ENCODE peak calls at places on chromosomes 5 and 9, in nine cellular contexts. G is frontal cortex, R is RCC 7860, P is renal cortical epithelial cell, I is SJSA1, A is AG09319, S is dermis microvascular lymphatic vessel endothelial cell, H is NCI-H510A, J is germinal center. O is an unnamed sample.

GRCh38 chr9:33403941-33404781 is 1.8 kb upstream of the AQP7 start:
- DNase-seq in G (no peak), R (no peak), P (no peak), I (no peak), A (no peak), S (no peak), H (no peak), J (no peak), O (no peak)

GRCh38 chr5:133120156-133120750 is 68.4 kb downstream of the HSPA4 start:
- DNase-seq in G (no peak), R (no peak), P (no peak), I (no peak), A (no peak), S (no peak), H (no peak), J (no peak), O (no peak)

GRCh38 chr5:78360674-78361225 is 333 bp downstream of the SCAMP1 start:
- DNase-seq in G (peak), R (no peak), P (no peak), I (peak), A (no peak), S (no peak), H (peak), J (peak), O (peak)

GRCh38 chr5:112689510-112689909 is 48.2 kb upstream of the APC start:
- DNase-seq in G (no peak), R (peak), P (peak), I (peak), A (no peak), S (no peak), H (no peak), J (no peak), O (no peak)

GRCh38 chr5:90418214-90418613 is 8.7 kb upstream of the CETN3 start:
- DNase-seq in G (no peak), R (no peak), P (no peak), I (no peak), A (no peak), S (no peak), H (no peak), J (no peak), O (no peak)

GRCh38 chr5:152051499-152052454 is 127.1 kb upstream of the GLRA1 start:
- DNase-seq in G (no peak), R (no peak), P (peak), I (no peak), A (no peak), S (no peak), H (no peak), J (no peak), O (no peak)

GRCh38 chr5:139875957-139876356 is 80.3 kb downstream of the PSD2 start:
- DNase-seq in G (no peak), R (no peak), P (no peak), I (no peak), A (no peak), S (no peak), H (no peak), J (no peak), O (no peak)

GRCh38 chr9:70435948-70436347 is 21.5 kb upstream of the KLF9 start:
- DNase-seq in G (no peak), R (no peak), P (peak), I (no peak), A (peak), S (peak), H (no peak), J (no peak), O (no peak)

GRCh38 chr9:118693645-118694044 is 675.6 kb downstream of the BRINP1 start:
- DNase-seq in G (no peak), R (no peak), P (peak), I (no peak), A (no peak), S (no peak), H (no peak), J (no peak), O (no peak)

GRCh38 chr5:558871-559503 is 34.7 kb upstream of the SLC9A3 start:
- DNase-seq in G (no peak), R (no peak), P (no peak), I (peak), A (no peak), S (no peak), H (no peak), J (no peak), O (no peak)

GRCh38 chr9:10251490-10251889 is 361.3 kb downstream of the PTPRD start:
- DNase-seq in G (no peak), R (peak), P (peak), I (no peak), A (no peak), S (no peak), H (no peak), J (no peak), O (no peak)

GRCh38 chr5:132489871-132490483 is 596 bp downstream of the IRF1 start:
- DNase-seq in G (peak), R (no peak), P (no peak), I (peak), A (no peak), S (no peak), H (no peak), J (peak), O (peak)

GRCh38 chr5:21615195-21615765 is 1237.9 kb downstream of the CDH12 start:
- DNase-seq in G (no peak), R (no peak), P (no peak), I (no peak), A (no peak), S (no peak), H (no peak), J (no peak), O (no peak)

GRCh38 chr9:23382418-23382817 is 443.6 kb downstream of the ELAVL2 start:
- DNase-seq in G (no peak), R (no peak), P (no peak), I (no peak), A (no peak), S (no peak), H (no peak), J (no peak), O (no peak)

GRCh38 chr5:62111428-62111827 is 194.6 kb upstream of the KIF2A start:
- DNase-seq in G (no peak), R (no peak), P (no peak), I (no peak), A (no peak), S (no peak), H (no peak), J (no peak), O (no peak)

GRCh38 chr9:79975471-79976316 is 403.9 kb downstream of the TLE4 start:
- DNase-seq in G (no peak), R (no peak), P (no peak), I (no peak), A (no peak), S (no peak), H (no peak), J (no peak), O (no peak)

GRCh38 chr9:89138463-89139390 is 39.9 kb downstream of the SHC3 start:
- DNase-seq in G (no peak), R (peak), P (peak), I (no peak), A (peak), S (no peak), H (no peak), J (no peak), O (no peak)

GRCh38 chr9:97109194-97109811 is 70.4 kb upstream of the CTSV start:
- DNase-seq in G (peak), R (peak), P (peak), I (no peak), A (no peak), S (peak), H (no peak), J (no peak), O (peak)

O was measured in activated naive CD8-positive, alpha-beta T cell treated with anti-CD3 and anti-CD28 coated beads for 36 hours.